ENCODE peak calls at places on chromosomes 13 and 19, in ten cellular contexts. Q, W, T, Z, L, U, I, R, C and N are unnamed samples. For H3K9me3, the result is how much of the 10 kb centered on the place peaks cover.

GRCh38 chr13:113729329-113730019 is 29.6 kb upstream of the TMEM255B start:
- DNase-seq in R (peak), L (no peak), T (no peak), U (no peak), W (no peak), Z (no peak), C (no peak), Q (no peak), I (no peak), N (peak)

GRCh38 chr13:99320693-99321481 is 13.7 kb upstream of the GPR183 start:
- DNase-seq in L (peak), Z (peak), T (peak), W (peak), C (no peak), U (peak), R (no peak), I (no peak), Q (no peak), N (no peak)

GRCh38 chr19:44113784-44114390 is 688 bp downstream of the ZNF225 start:
- DNase-seq in W (no peak), R (no peak), L (no peak), Q (no peak), Z (no peak), U (no peak), T (peak), C (no peak), I (peak), N (no peak)

GRCh38 chr13:110984392-110984791 is 69.5 kb upstream of the ANKRD10 start:
- DNase-seq in C (no peak), I (no peak), U (no peak), Z (no peak), T (peak), R (no peak), Q (no peak), W (no peak), L (no peak), N (no peak)

GRCh38 chr19:39987167-39987566 is 9.7 kb upstream of the ZNF546 start:
- DNase-seq in Q (no peak), T (no peak), U (no peak), Z (no peak), W (no peak), R (no peak), I (no peak), C (no peak), L (no peak), N (no peak)

GRCh38 chr13:109131698-109132257 is 502.4 kb downstream of the MYO16 start:
- DNase-seq in I (no peak), T (peak), W (no peak), L (no peak), Q (no peak), R (no peak), U (no peak), Z (no peak), C (no peak), N (no peak)

GRCh38 chr19:45876411-45877197 is 9.3 kb downstream of the IRF2BP1 start:
- DNase-seq in R (peak), T (peak), U (no peak), Z (no peak), Q (no peak), I (no peak), W (peak), C (no peak), L (no peak), N (peak)

GRCh38 chr19:40716031-40716654 is 543 bp downstream of the COQ8B start:
- DNase-seq in R (peak), U (peak), W (peak), C (peak), I (peak), T (peak), Z (peak), Q (no peak), L (peak), N (peak)

GRCh38 chr13:59750860-59751259 is 412.9 kb downstream of the DIAPH3 start:
- DNase-seq in T (peak), R (no peak), I (peak), C (no peak), W (peak), L (peak), U (no peak), Z (no peak), Q (no peak), N (no peak)

GRCh38 chr13:108895220-108895704 is 265.9 kb downstream of the MYO16 start:
- DNase-seq in C (no peak), U (no peak), I (peak), T (peak), R (no peak), Z (peak), Q (no peak), W (peak), L (no peak), N (no peak)

GRCh38 chr19:9793051-9793591 is 24.6 kb upstream of the ZNF846 start:
- DNase-seq in Z (peak), C (peak), L (no peak), W (no peak), R (peak), T (peak), Q (peak), I (peak), U (peak), N (peak)

GRCh38 chr13:79655509-79655908 is 174.6 kb downstream of the NDFIP2 start:
- DNase-seq in Q (no peak), I (no peak), R (no peak), W (no peak), Z (no peak), L (no peak), C (no peak), U (no peak), T (no peak), N (no peak)

GRCh38 chr13:75792526-75793187 is 156.5 kb downstream of the LMO7 start:
- DNase-seq in L (peak), W (no peak), Z (no peak), R (no peak), U (no peak), C (no peak), T (peak), Q (no peak), I (peak), N (no peak)

GRCh38 chr19:30231408-30232318 is 140.5 kb upstream of the ZNF536 start:
- DNase-seq in L (no peak), Q (no peak), T (no peak), U (no peak), Z (no peak), I (no peak), C (no peak), W (no peak), R (no peak), N (no peak)

GRCh38 chr13:73428137-73428536 is 369.3 kb downstream of the KLF5 start:
- DNase-seq in I (no peak), Q (no peak), Z (peak), L (peak), T (peak), C (no peak), W (no peak), U (no peak), R (no peak), N (no peak)

GRCh38 chr19:50384685-50385535 is 763 bp downstream of the POLD1 start:
- DNase-seq in Z (peak), I (no peak), U (no peak), C (no peak), R (no peak), T (peak), W (no peak), L (no peak), Q (no peak), N (no peak)

GRCh38 chr19:4692275-4693077 is 22.3 kb upstream of the MYDGF start:
- DNase-seq in U (no peak), Q (no peak), C (no peak), R (no peak), Z (no peak), W (no peak), L (no peak), I (no peak), T (no peak), N (no peak)

GRCh38 chr13:43785681-43786471 is 896 bp downstream of the ENOX1 start:
- DNase-seq in W (peak), R (peak), C (peak), L (peak), T (peak), I (peak), Z (peak), U (no peak), Q (peak), N (peak)

GRCh38 chr13:94007072-94007471 is 472.4 kb downstream of the DCT start:
- DNase-seq in Q (no peak), Z (no peak), I (no peak), R (no peak), C (no peak), L (no peak), U (no peak), W (no peak), T (no peak), N (no peak)

GRCh38 chr19:16476401-16476800 is 4.6 kb upstream of the EPS15L1 start:
- DNase-seq in C (no peak), I (no peak), U (no peak), R (no peak), W (no peak), Q (no peak), L (no peak), T (no peak), Z (no peak), N (no peak)

GRCh38 chr19:18657590-18658365 is 20.9 kb downstream of the KLHL26 start:
- DNase-seq in Q (peak), I (peak), C (peak), U (no peak), W (no peak), Z (no peak), T (peak), R (peak), L (peak), N (no peak)

GRCh38 chr19:55670280-55671053 is 4.6 kb upstream of the EPN1 start:
- DNase-seq in T (peak), I (no peak), L (no peak), Z (no peak), Q (no peak), C (peak), U (peak), W (peak), R (no peak), N (peak)

GRCh38 chr19:39740395-39740794 is 2.6 kb upstream of the CLC start:
- DNase-seq in C (no peak), R (no peak), L (no peak), U (no peak), T (no peak), W (no peak), Z (no peak), Q (no peak), I (no peak), N (no peak)

GRCh38 chr13:89066868-89067466 is 1395.8 kb downstream of the SLITRK5 start:
- DNase-seq in L (no peak), I (peak), C (no peak), W (no peak), T (peak), U (no peak), Q (no peak), R (no peak), Z (peak), N (peak)

GRCh38 chr19:2302319-2303208 is 5.4 kb downstream of the LINGO3 start:
- DNase-seq in R (peak), C (no peak), U (no peak), Q (no peak), I (no peak), Z (no peak), L (no peak), W (peak), T (peak), N (no peak)

GRCh38 chr19:6678690-6679109 is 8.7 kb upstream of the TNFSF14 start:
- DNase-seq in I (no peak), Z (peak), Q (no peak), L (no peak), W (no peak), R (no peak), T (no peak), U (no peak), C (no peak), N (no peak)

GRCh38 chr19:52366414-52366824 is 3.3 kb upstream of the ZNF880 start:
- DNase-seq in W (no peak), Q (no peak), I (no peak), U (no peak), C (no peak), T (no peak), R (no peak), Z (no peak), L (no peak), N (no peak)
- H3K9me3 ChIP-seq in W (under half), Q (half or more), I (half or more), U (half or more), C (under half), T (half or more), R (half or more), Z (half or more), L (half or more), N (under half)

GRCh38 chr19:57706346-57706745 is 2.7 kb downstream of the ZNF154 start:
- DNase-seq in Q (no peak), C (no peak), Z (no peak), W (no peak), T (no peak), I (no peak), L (no peak), R (no peak), U (no peak), N (no peak)

DNA sequence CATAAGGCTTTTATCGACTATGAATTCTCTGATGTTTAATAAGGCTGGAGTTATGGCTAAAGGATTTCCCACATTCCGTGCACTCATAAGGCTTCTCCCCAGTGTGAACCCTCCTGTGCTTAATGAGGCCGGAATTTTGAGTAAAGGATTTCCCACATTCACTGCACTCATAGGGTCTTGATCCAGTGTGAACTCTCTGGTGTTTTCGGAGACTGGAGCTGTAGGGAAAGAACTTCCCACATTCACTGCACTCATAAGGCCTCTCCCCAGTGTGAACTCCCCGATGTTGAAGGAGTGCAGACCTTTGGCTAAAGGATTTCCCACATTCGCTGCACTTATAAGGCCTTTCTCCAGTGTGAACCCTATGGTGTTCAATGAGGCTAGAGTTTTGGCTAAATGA is 7.4 kb downstream of the ZNF154 start:
- DNase-seq in C (no peak), T (no peak), L (no peak), W (no peak), Z (no peak), Q (no peak), U (no peak), I (no peak), R (no peak), N (no peak)
- H3K9me3 ChIP-seq in C (under half), T (half or more), L (half or more), W (under half), Z (under half), Q (half or more), U (half or more), I (under half), R (under half), N (under half)

DNA sequence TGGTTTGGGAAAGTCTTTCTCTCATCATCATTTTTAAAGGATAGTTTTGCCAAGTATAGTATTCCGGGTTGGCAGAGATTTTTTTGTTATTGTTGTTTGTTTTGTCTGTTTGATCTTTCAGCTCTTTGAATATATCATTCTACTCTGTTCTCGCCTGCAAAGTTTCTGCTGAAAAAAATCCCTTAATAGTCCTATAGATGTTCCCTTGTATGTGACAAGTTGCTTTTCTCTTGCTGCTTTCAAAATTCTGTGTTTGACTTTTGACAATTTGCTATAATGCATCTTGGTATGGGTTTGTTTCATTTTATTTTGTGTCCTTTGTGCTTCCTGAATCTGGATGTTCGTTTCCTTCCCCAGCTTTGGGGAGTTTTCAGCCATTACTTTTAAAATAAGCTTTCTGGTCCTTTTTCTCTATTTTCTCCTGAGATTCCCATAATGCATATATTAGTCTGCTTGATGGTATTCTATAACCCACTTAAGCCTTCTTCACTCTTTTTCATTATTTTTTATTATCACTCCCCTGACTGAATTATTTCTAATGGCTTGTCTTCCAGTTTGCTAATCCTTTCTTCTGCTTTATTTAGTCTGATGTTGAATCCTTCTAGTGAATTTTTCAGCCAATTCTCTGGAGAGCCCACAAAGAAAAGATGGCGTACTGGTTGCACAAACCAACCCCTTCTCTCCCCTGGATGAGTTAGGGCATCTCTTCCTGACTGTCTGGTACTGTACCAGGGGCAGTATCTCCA is 14.6 kb downstream of the ZNF569 start:
- DNase-seq in W (no peak), T (no peak), C (no peak), I (no peak), R (no peak), Z (no peak), U (no peak), Q (no peak), L (no peak), N (no peak)
- H3K9me3 ChIP-seq in W (under half), T (under half), C (under half), I (under half), R (half or more), Z (under half), U (half or more), Q (half or more), L (under half), N (under half)

GRCh38 chr13:28611021-28611420 is 47.9 kb upstream of the POMP start:
- DNase-seq in Q (no peak), R (no peak), U (no peak), C (no peak), W (no peak), T (peak), Z (no peak), I (no peak), L (no peak), N (no peak)
- H3K9me3 ChIP-seq in Q (under half), R (under half), U (under half), C (under half), W (under half), T (under half), Z (under half), I (under half), L (under half), N (under half)

GRCh38 chr19:56953411-56953810 is 112.9 kb upstream of the PEG3 start:
- DNase-seq in C (no peak), Z (no peak), U (no peak), W (no peak), I (no peak), R (no peak), T (no peak), L (no peak), Q (no peak), N (no peak)
- H3K9me3 ChIP-seq in C (under half), Z (under half), U (under half), W (under half), I (under half), R (under half), T (half or more), L (half or more), Q (half or more), N (under half)

DNA sequence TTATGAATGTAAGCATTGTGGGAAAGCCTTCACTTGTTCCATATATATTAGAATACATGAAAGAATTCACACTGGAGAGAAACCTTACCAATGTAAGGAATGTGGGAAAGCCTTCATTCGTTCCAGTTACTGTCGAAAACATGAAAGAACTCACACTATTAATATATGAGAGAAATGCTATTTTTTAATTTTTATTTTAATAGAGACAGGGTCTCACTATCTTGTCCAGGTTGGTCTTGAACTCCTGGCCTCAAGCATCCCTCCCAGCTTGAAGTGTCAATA is 7.0 kb upstream of the ZNF440 start:
- DNase-seq in W (no peak), I (no peak), L (no peak), C (no peak), Z (no peak), U (no peak), T (no peak), R (no peak), Q (no peak), N (no peak)
- H3K9me3 ChIP-seq in W (under half), I (under half), L (under half), C (under half), Z (half or more), U (under half), T (under half), R (under half), Q (under half), N (under half)

GRCh38 chr13:19055611-19056010 is 126.0 kb downstream of the TUBA3C start:
- DNase-seq in L (no peak), R (no peak), Q (no peak), T (no peak), U (no peak), I (no peak), W (no peak), C (peak), Z (no peak), N (no peak)
- H3K9me3 ChIP-seq in L (half or more), R (under half), Q (under half), T (half or more), U (under half), I (under half), W (under half), C (under half), Z (under half), N (under half)

GRCh38 chr19:37165635-37166034 is 6.9 kb downstream of the ZNF585A start:
- DNase-seq in C (no peak), Z (no peak), W (no peak), U (no peak), L (no peak), I (no peak), R (no peak), Q (no peak), T (no peak), N (no peak)
- H3K9me3 ChIP-seq in C (under half), Z (under half), W (under half), U (half or more), L (under half), I (under half), R (half or more), Q (half or more), T (under half), N (under half)